ENCODE peak calls at places on chromosomes 4 and X, in eight cellular contexts. O is activated T-helper 1 cell treated with anti-CD3 and anti-CD28 coated beads, Interleukin-2, amount 50 U/mL, for 16 hours; E is neural crest cell; Q is stimulated activated naive CD8-positive, alpha-beta T cell treated with anti-CD3 and anti-CD28 coated beads, Interleukin-15, Interleukin-2, amounts not matched to agents 100 U/mL and 50 U/mL, for 24 hours; L is AG10803; I is stromal cell of bone marrow; V is sigmoid colon; Y is NCI-H2171 treated with DMSO at 0.1 percent for 48 hours. H is an unnamed sample.

GRCh38 chr4:829761-830655 is 4.1 kb upstream of the CPLX1 start:
- DNase-seq in O (no peak), E (no peak), Q (no peak), L (no peak), I (no peak), V (peak; percentile 53), Y (no peak), H (no peak)

GRCh38 chr4:174284181-174284886 is 623 bp downstream of the CEP44 start:
- DNase-seq in O (no peak), E (no peak), Q (no peak), L (peak; percentile 49), I (peak; percentile 37), V (no peak), Y (peak; percentile 44), H (no peak)

GRCh38 chr4:173025131-173025530 is 143.5 kb upstream of the GALNT7 start:
- DNase-seq in O (no peak), E (peak; percentile 39), Q (no peak), L (peak; percentile 72), I (peak; percentile 63), V (no peak), Y (peak; percentile 43), H (no peak)

GRCh38 chr4:168656055-168656660 is 159.3 kb downstream of the PALLD start:
- DNase-seq in O (no peak), E (no peak), Q (no peak), L (peak; percentile 94), I (peak; percentile 73), V (no peak), Y (peak; percentile 93), H (no peak)

GRCh38 chr4:86981789-86982188 is 47.0 kb downstream of the AFF1 start:
- DNase-seq in O (no peak), E (no peak), Q (no peak), L (no peak), I (no peak), V (no peak), Y (no peak), H (no peak)

GRCh38 chrX:144810539-144810938 is 436.8 kb upstream of the SPANXN1 start:
- DNase-seq in O (no peak), E (no peak), Q (no peak), L (no peak), I (no peak), V (no peak), Y (no peak), H (no peak)

GRCh38 chr4:37623125-37623524 is 63.1 kb downstream of the RELL1 start:
- DNase-seq in O (no peak), E (no peak), Q (no peak), L (peak; percentile 25), I (no peak), V (no peak), Y (no peak), H (no peak)

GRCh38 chrX:132648870-132649269 is 160.0 kb upstream of the MBNL3 start:
- DNase-seq in O (no peak), E (no peak), Q (no peak), L (peak; percentile 84), I (peak; percentile 45), V (no peak), Y (no peak), H (no peak)

GRCh38 chr4:3517731-3518510 is 14.3 kb downstream of the LRPAP1 start:
- DNase-seq in O (no peak), E (no peak), Q (no peak), L (no peak), I (no peak), V (peak; percentile 63), Y (no peak), H (no peak)

GRCh38 chrX:110563276-110563675 is 204.6 kb downstream of the RTL9 start:
- DNase-seq in O (no peak), E (no peak), Q (no peak), L (peak; percentile 72), I (peak; percentile 64), V (no peak), Y (no peak), H (no peak)

GRCh38 chr4:139668036-139668435 is 2.4 kb downstream of the MGST2 start:
- DNase-seq in O (no peak), E (no peak), Q (no peak), L (no peak), I (no peak), V (no peak), Y (no peak), H (no peak)

GRCh38 chr4:15870921-15871664 is 67.4 kb downstream of the FGFBP1 start:
- DNase-seq in O (no peak), E (no peak), Q (no peak), L (no peak), I (no peak), V (no peak), Y (no peak), H (no peak)

GRCh38 chr4:11428701-11429571 is at the start of gene HS3ST1:
- DNase-seq in O (no peak), E (peak; percentile 59), Q (peak; percentile 63), L (no peak), I (peak; percentile 54), V (peak; percentile 87), Y (peak; percentile 93), H (no peak)

GRCh38 chr4:78765607-78766006 is 10.5 kb upstream of the BMP2K start:
- DNase-seq in O (no peak), E (no peak), Q (no peak), L (no peak), I (no peak), V (no peak), Y (no peak), H (no peak)

GRCh38 chr4:189001971-189002450 is 862.8 kb downstream of the TRIML1 start:
- DNase-seq in O (no peak), E (no peak), Q (no peak), L (no peak), I (no peak), V (no peak), Y (no peak), H (no peak)

GRCh38 chr4:147583876-147584275 is 33.3 kb upstream of the TMEM184C start:
- DNase-seq in O (no peak), E (no peak), Q (no peak), L (no peak), I (no peak), V (no peak), Y (no peak), H (no peak)

GRCh38 chr4:105613326-105613725 is 60.9 kb downstream of the ARHGEF38 start:
- DNase-seq in O (no peak), E (no peak), Q (no peak), L (no peak), I (no peak), V (no peak), Y (peak; percentile 79), H (no peak)

GRCh38 chrX:72340572-72340971 is 34.9 kb upstream of the CITED1 start:
- DNase-seq in O (no peak), E (no peak), Q (no peak), L (no peak), I (no peak), V (no peak), Y (no peak), H (no peak)

GRCh38 chr4:101439926-101440325 is 92.6 kb upstream of the PPP3CA start:
- DNase-seq in O (no peak), E (no peak), Q (no peak), L (peak; percentile 22), I (peak; percentile 83), V (no peak), Y (no peak), H (no peak)

GRCh38 chr4:73836373-73837269 is at the start of gene CXCL6:
- DNase-seq in O (no peak), E (peak; percentile 36), Q (no peak), L (no peak), I (no peak), V (peak; percentile 71), Y (no peak), H (no peak)

H was measured in stimulated activated CD8-positive, alpha-beta memory T cell treated with anti-CD3 and anti-CD28 coated beads, Interleukin-4, amount 100 ng/mL, for 1 hour.